ENCODE peak calls at places on chromosomes 6 and 20, in eight cellular contexts. One of them, this sample, is unnamed. For H3K4me1, the result is how much of the 10 kb centered on the place peaks cover.

GRCh38 chr6:53009056-53009455 is 14.0 kb upstream of the GSTA4 start:
- DNase-seq in K562: no peak
- DNase-seq in SK-N-SH: no peak
- DNase-seq in HCT116: no peak
- DNase-seq in HepG2: no peak
- DNase-seq in GM12878: no peak
- DNase-seq in A549: no peak
- DNase-seq in Panc1: no peak
- DNase-seq in this sample: no peak

GRCh38 chr6:10297825-10298224 is 117.0 kb downstream of the TFAP2A start:
- DNase-seq in K562: no peak
- DNase-seq in SK-N-SH: no peak
- DNase-seq in HCT116: no peak
- DNase-seq in HepG2: no peak
- DNase-seq in GM12878: no peak
- DNase-seq in A549: no peak
- DNase-seq in Panc1: no peak
- DNase-seq in this sample: no peak

GRCh38 chr20:49951160-49951559 is 15.0 kb downstream of the RNF114 start:
- DNase-seq in K562: no peak
- DNase-seq in SK-N-SH: no peak
- DNase-seq in HCT116: no peak
- DNase-seq in HepG2: no peak
- DNase-seq in GM12878: no peak
- DNase-seq in A549: no peak
- DNase-seq in Panc1: no peak
- DNase-seq in this sample: no peak

GRCh38 chr6:14851286-14851685 is 394.6 kb upstream of the JARID2 start:
- DNase-seq in K562: no peak
- DNase-seq in SK-N-SH: no peak
- DNase-seq in HCT116: no peak
- DNase-seq in HepG2: no peak
- DNase-seq in GM12878: no peak
- DNase-seq in A549: no peak
- DNase-seq in Panc1: no peak
- DNase-seq in this sample: no peak

GRCh38 chr20:235891-236290 is 8.8 kb downstream of the DEFB129 start:
- DNase-seq in K562: no peak
- DNase-seq in SK-N-SH: peak
- DNase-seq in HCT116: no peak
- DNase-seq in HepG2: no peak
- DNase-seq in GM12878: no peak
- DNase-seq in A549: no peak
- DNase-seq in Panc1: peak
- DNase-seq in this sample: no peak

GRCh38 chr20:18391686-18392085 is 75.1 kb downstream of the DZANK1 start:
- DNase-seq in K562: no peak
- DNase-seq in SK-N-SH: no peak
- DNase-seq in HCT116: no peak
- DNase-seq in HepG2: no peak
- DNase-seq in GM12878: no peak
- DNase-seq in A549: no peak
- DNase-seq in Panc1: no peak
- DNase-seq in this sample: no peak

GRCh38 chr6:72206606-72207005 is 320.3 kb downstream of the RIMS1 start:
- DNase-seq in K562: no peak
- DNase-seq in SK-N-SH: no peak
- DNase-seq in HCT116: no peak
- DNase-seq in HepG2: no peak
- DNase-seq in GM12878: no peak
- DNase-seq in A549: no peak
- DNase-seq in Panc1: no peak
- DNase-seq in this sample: peak

GRCh38 chr6:74735304-74735703 is 470.5 kb downstream of the COL12A1 start:
- DNase-seq in K562: no peak
- DNase-seq in SK-N-SH: no peak
- DNase-seq in HCT116: no peak
- DNase-seq in HepG2: no peak
- DNase-seq in GM12878: no peak
- DNase-seq in A549: no peak
- DNase-seq in Panc1: no peak
- DNase-seq in this sample: no peak

GRCh38 chr20:58693226-58694006 is 816 bp downstream of the NPEPL1 start:
- DNase-seq in K562: no peak
- DNase-seq in SK-N-SH: no peak
- DNase-seq in HCT116: no peak
- DNase-seq in HepG2: no peak
- DNase-seq in GM12878: no peak
- DNase-seq in A549: peak
- DNase-seq in Panc1: no peak
- DNase-seq in this sample: peak

GRCh38 chr20:1874534-1875168 is 20.6 kb upstream of the SIRPA start:
- DNase-seq in K562: no peak
- DNase-seq in SK-N-SH: no peak
- DNase-seq in HCT116: no peak
- DNase-seq in HepG2: peak
- DNase-seq in GM12878: no peak
- DNase-seq in A549: no peak
- DNase-seq in Panc1: no peak
- DNase-seq in this sample: no peak

GRCh38 chr6:87723727-87724078 is 21.7 kb upstream of the AKIRIN2 start:
- DNase-seq in K562: no peak
- DNase-seq in SK-N-SH: no peak
- DNase-seq in HCT116: no peak
- DNase-seq in HepG2: no peak
- DNase-seq in GM12878: no peak
- DNase-seq in A549: no peak
- DNase-seq in Panc1: no peak
- DNase-seq in this sample: no peak

DNA sequence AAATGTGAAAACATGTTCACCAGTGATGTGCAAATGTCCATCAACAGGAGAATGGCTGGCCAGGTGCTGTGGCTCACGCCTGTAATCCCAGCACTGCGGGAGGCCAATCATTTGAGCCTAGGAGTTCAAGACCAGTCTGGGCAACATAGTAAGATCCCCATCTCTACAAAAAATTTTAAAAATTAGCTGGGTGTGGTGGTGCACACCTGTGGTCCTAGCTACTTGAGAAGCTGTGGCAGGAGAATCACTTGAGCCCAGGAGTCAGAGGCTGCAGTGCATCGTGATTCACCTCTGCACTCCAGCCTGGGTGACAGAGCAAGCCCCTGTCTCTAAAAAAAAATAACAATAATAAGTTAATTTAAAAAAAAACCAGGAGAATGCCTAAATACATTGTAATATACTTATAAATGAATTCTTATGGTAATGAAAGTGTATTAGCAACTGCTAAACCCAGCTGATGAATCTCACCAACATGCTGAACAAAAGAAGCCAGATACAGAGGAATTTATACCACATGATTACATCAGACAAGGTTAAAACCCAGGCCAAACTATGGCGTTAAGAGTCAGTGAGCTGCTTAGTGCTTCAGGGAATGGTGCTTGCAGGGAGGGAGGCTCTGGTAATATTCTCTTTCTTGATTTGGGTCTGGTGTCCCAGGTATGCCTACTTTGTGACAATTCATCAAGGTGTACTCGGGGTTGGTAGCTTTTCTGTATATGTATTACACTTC is 36.4 kb downstream of the RPP40 start:
- DNase-seq in K562: no peak
- DNase-seq in SK-N-SH: no peak
- DNase-seq in HCT116: no peak
- DNase-seq in HepG2: no peak
- DNase-seq in GM12878: no peak
- DNase-seq in A549: no peak
- DNase-seq in Panc1: no peak
- DNase-seq in this sample: no peak
- H3K4me1 ChIP-seq in K562: under half
- H3K4me1 ChIP-seq in SK-N-SH: under half
- H3K4me1 ChIP-seq in HCT116: under half
- H3K4me1 ChIP-seq in HepG2: under half
- H3K4me1 ChIP-seq in GM12878: under half
- H3K4me1 ChIP-seq in A549: under half
- H3K4me1 ChIP-seq in Panc1: under half
- H3K4me1 ChIP-seq in this sample: under half

GRCh38 chr6:46438245-46438644 is 53.0 kb downstream of the RCAN2 start:
- DNase-seq in K562: no peak
- DNase-seq in SK-N-SH: no peak
- DNase-seq in HCT116: no peak
- DNase-seq in HepG2: no peak
- DNase-seq in GM12878: no peak
- DNase-seq in A549: no peak
- DNase-seq in Panc1: no peak
- DNase-seq in this sample: no peak
- TF ChIP-seq REST in K562: no peak
- TF ChIP-seq REST in SK-N-SH: no peak
- TF ChIP-seq REST in HCT116: no peak
- TF ChIP-seq REST in HepG2: no peak
- TF ChIP-seq REST in GM12878: no peak
- TF ChIP-seq REST in A549: no peak
- TF ChIP-seq REST in Panc1: no peak
- TF ChIP-seq REST in this sample: no peak

GRCh38 chr20:60271597-60271996 is 313.4 kb downstream of the CDH26 start:
- DNase-seq in K562: peak
- DNase-seq in SK-N-SH: peak
- DNase-seq in HCT116: no peak
- DNase-seq in HepG2: no peak
- DNase-seq in GM12878: no peak
- DNase-seq in A549: peak
- DNase-seq in Panc1: no peak
- DNase-seq in this sample: peak
- H3K4me1 ChIP-seq in K562: under half
- H3K4me1 ChIP-seq in SK-N-SH: under half
- H3K4me1 ChIP-seq in HCT116: under half
- H3K4me1 ChIP-seq in HepG2: under half
- H3K4me1 ChIP-seq in GM12878: under half
- H3K4me1 ChIP-seq in A549: under half
- H3K4me1 ChIP-seq in Panc1: under half
- H3K4me1 ChIP-seq in this sample: under half

GRCh38 chr6:44666324-44666723 is 278.8 kb downstream of the CDC5L start:
- DNase-seq in K562: no peak
- DNase-seq in SK-N-SH: no peak
- DNase-seq in HCT116: no peak
- DNase-seq in HepG2: no peak
- DNase-seq in GM12878: no peak
- DNase-seq in A549: no peak
- DNase-seq in Panc1: no peak
- DNase-seq in this sample: no peak

GRCh38 chr6:44665683-44666082 is 278.2 kb downstream of the CDC5L start:
- DNase-seq in K562: no peak
- DNase-seq in SK-N-SH: no peak
- DNase-seq in HCT116: no peak
- DNase-seq in HepG2: no peak
- DNase-seq in GM12878: no peak
- DNase-seq in A549: no peak
- DNase-seq in Panc1: no peak
- DNase-seq in this sample: no peak

GRCh38 chr6:44667668-44668390 is 280.3 kb downstream of the CDC5L start:
- DNase-seq in K562: peak
- DNase-seq in SK-N-SH: no peak
- DNase-seq in HCT116: peak
- DNase-seq in HepG2: peak
- DNase-seq in GM12878: no peak
- DNase-seq in A549: peak
- DNase-seq in Panc1: peak
- DNase-seq in this sample: peak

GRCh38 chr6:44668391-44668930 is 281.0 kb downstream of the CDC5L start:
- DNase-seq in K562: no peak
- DNase-seq in SK-N-SH: no peak
- DNase-seq in HCT116: no peak
- DNase-seq in HepG2: no peak
- DNase-seq in GM12878: no peak
- DNase-seq in A549: no peak
- DNase-seq in Panc1: no peak
- DNase-seq in this sample: no peak

GRCh38 chr6:44667226-44667625 is 279.7 kb downstream of the CDC5L start:
- DNase-seq in K562: no peak
- DNase-seq in SK-N-SH: no peak
- DNase-seq in HCT116: peak
- DNase-seq in HepG2: peak
- DNase-seq in GM12878: no peak
- DNase-seq in A549: no peak
- DNase-seq in Panc1: no peak
- DNase-seq in this sample: peak
- TF ChIP-seq REST in K562: no peak
- TF ChIP-seq REST in SK-N-SH: peak
- TF ChIP-seq REST in HCT116: no peak
- TF ChIP-seq REST in HepG2: no peak
- TF ChIP-seq REST in GM12878: no peak
- TF ChIP-seq REST in A549: no peak
- TF ChIP-seq REST in Panc1: no peak
- TF ChIP-seq REST in this sample: no peak

GRCh38 chr20:43947316-43947710 is 32.7 kb downstream of the TOX2 start:
- DNase-seq in K562: no peak
- DNase-seq in SK-N-SH: no peak
- DNase-seq in HCT116: no peak
- DNase-seq in HepG2: no peak
- DNase-seq in GM12878: no peak
- DNase-seq in A549: no peak
- DNase-seq in Panc1: no peak
- DNase-seq in this sample: no peak
- H3K4me1 ChIP-seq in K562: under half
- H3K4me1 ChIP-seq in SK-N-SH: under half
- H3K4me1 ChIP-seq in HCT116: under half
- H3K4me1 ChIP-seq in HepG2: under half
- H3K4me1 ChIP-seq in GM12878: under half
- H3K4me1 ChIP-seq in A549: under half
- H3K4me1 ChIP-seq in Panc1: half or more
- H3K4me1 ChIP-seq in this sample: under half

GRCh38 chr6:112485813-112486212 is 138.7 kb downstream of the RFPL4B start:
- DNase-seq in K562: no peak
- DNase-seq in SK-N-SH: no peak
- DNase-seq in HCT116: no peak
- DNase-seq in HepG2: no peak
- DNase-seq in GM12878: no peak
- DNase-seq in A549: no peak
- DNase-seq in Panc1: no peak
- DNase-seq in this sample: no peak
- TF ChIP-seq REST in K562: no peak
- TF ChIP-seq REST in SK-N-SH: no peak
- TF ChIP-seq REST in HCT116: no peak
- TF ChIP-seq REST in HepG2: no peak
- TF ChIP-seq REST in GM12878: no peak
- TF ChIP-seq REST in A549: no peak
- TF ChIP-seq REST in Panc1: no peak
- TF ChIP-seq REST in this sample: no peak

GRCh38 chr20:6870559-6870958 is 103.1 kb downstream of the BMP2 start:
- DNase-seq in K562: no peak
- DNase-seq in SK-N-SH: no peak
- DNase-seq in HCT116: no peak
- DNase-seq in HepG2: no peak
- DNase-seq in GM12878: no peak
- DNase-seq in A549: no peak
- DNase-seq in Panc1: no peak
- DNase-seq in this sample: no peak
- H3K4me1 ChIP-seq in K562: under half
- H3K4me1 ChIP-seq in SK-N-SH: under half
- H3K4me1 ChIP-seq in HCT116: under half
- H3K4me1 ChIP-seq in HepG2: under half
- H3K4me1 ChIP-seq in GM12878: under half
- H3K4me1 ChIP-seq in A549: under half
- H3K4me1 ChIP-seq in Panc1: under half
- H3K4me1 ChIP-seq in this sample: under half

This sample was measured in GM23338.